ENCODE peak calls at places on chromosomes 3 and 15, in eight cellular contexts. One of them, this sample, is unnamed.

GRCh38 chr3:108862865-108863798 is 40.5 kb downstream of the TRAT1 start:
- DNase-seq in neuronal stem cell: no peak
- DNase-seq in astrocyte of the spinal cord: peak; percentile 79
- DNase-seq in BJ: no peak
- DNase-seq in mammary epithelial cell: peak; percentile 76
- DNase-seq in GM12865: peak; percentile 4
- DNase-seq in hepatocyte: no peak
- DNase-seq in GM12878: no peak
- DNase-seq in this sample: no peak

GRCh38 chr15:25717116-25717755 is 145.9 kb downstream of the ATP10A start:
- DNase-seq in neuronal stem cell: no peak
- DNase-seq in astrocyte of the spinal cord: peak; percentile 64
- DNase-seq in BJ: no peak
- DNase-seq in mammary epithelial cell: no peak
- DNase-seq in GM12865: peak; percentile 24
- DNase-seq in hepatocyte: no peak
- DNase-seq in GM12878: peak; percentile 21
- DNase-seq in this sample: peak; percentile 16

GRCh38 chr3:112699436-112699978 is 58.6 kb upstream of the CCDC80 start:
- DNase-seq in neuronal stem cell: no peak
- DNase-seq in astrocyte of the spinal cord: peak; percentile 74
- DNase-seq in BJ: peak; percentile 35
- DNase-seq in mammary epithelial cell: peak; percentile 69
- DNase-seq in GM12865: no peak
- DNase-seq in hepatocyte: no peak
- DNase-seq in GM12878: no peak
- DNase-seq in this sample: no peak

GRCh38 chr3:184379375-184380209 is at the start of gene CHRD:
- DNase-seq in neuronal stem cell: no peak
- DNase-seq in astrocyte of the spinal cord: no peak
- DNase-seq in BJ: no peak
- DNase-seq in mammary epithelial cell: no peak
- DNase-seq in GM12865: no peak
- DNase-seq in hepatocyte: peak; percentile 34
- DNase-seq in GM12878: no peak
- DNase-seq in this sample: no peak

GRCh38 chr3:32532434-32532833 is 29.8 kb upstream of the CMTM6 start:
- DNase-seq in neuronal stem cell: no peak
- DNase-seq in astrocyte of the spinal cord: no peak
- DNase-seq in BJ: no peak
- DNase-seq in mammary epithelial cell: no peak
- DNase-seq in GM12865: no peak
- DNase-seq in hepatocyte: no peak
- DNase-seq in GM12878: no peak
- DNase-seq in this sample: no peak

GRCh38 chr15:71128939-71129562 is 13.8 kb downstream of the THSD4 start:
- DNase-seq in neuronal stem cell: no peak
- DNase-seq in astrocyte of the spinal cord: no peak
- DNase-seq in BJ: no peak
- DNase-seq in mammary epithelial cell: peak; percentile 21
- DNase-seq in GM12865: no peak
- DNase-seq in hepatocyte: no peak
- DNase-seq in GM12878: no peak
- DNase-seq in this sample: no peak

GRCh38 chr3:46098319-46098761 is 71.1 kb upstream of the XCR1 start:
- DNase-seq in neuronal stem cell: no peak
- DNase-seq in astrocyte of the spinal cord: peak; percentile 41
- DNase-seq in BJ: no peak
- DNase-seq in mammary epithelial cell: peak; percentile 55
- DNase-seq in GM12865: peak; percentile 86
- DNase-seq in hepatocyte: no peak
- DNase-seq in GM12878: peak; percentile 86
- DNase-seq in this sample: peak; percentile 64

GRCh38 chr15:72155021-72155621 is 36.9 kb downstream of the SENP8 start:
- DNase-seq in neuronal stem cell: no peak
- DNase-seq in astrocyte of the spinal cord: peak; percentile 13
- DNase-seq in BJ: no peak
- DNase-seq in mammary epithelial cell: peak; percentile 85
- DNase-seq in GM12865: no peak
- DNase-seq in hepatocyte: peak; percentile 64
- DNase-seq in GM12878: no peak
- DNase-seq in this sample: no peak

GRCh38 chr3:48236531-48236930 is 4.4 kb upstream of the ZNF589 start:
- DNase-seq in neuronal stem cell: no peak
- DNase-seq in astrocyte of the spinal cord: no peak
- DNase-seq in BJ: no peak
- DNase-seq in mammary epithelial cell: no peak
- DNase-seq in GM12865: no peak
- DNase-seq in hepatocyte: no peak
- DNase-seq in GM12878: no peak
- DNase-seq in this sample: no peak

GRCh38 chr15:76190767-76191538 is 120.3 kb downstream of the ETFA start:
- DNase-seq in neuronal stem cell: peak; percentile 63
- DNase-seq in astrocyte of the spinal cord: peak; percentile 77
- DNase-seq in BJ: no peak
- DNase-seq in mammary epithelial cell: peak; percentile 61
- DNase-seq in GM12865: peak; percentile 89
- DNase-seq in hepatocyte: peak; percentile 91
- DNase-seq in GM12878: peak; percentile 43
- DNase-seq in this sample: peak; percentile 82

GRCh38 chr3:13352621-13353131 is 67.4 kb downstream of the NUP210 start:
- DNase-seq in neuronal stem cell: no peak
- DNase-seq in astrocyte of the spinal cord: no peak
- DNase-seq in BJ: no peak
- DNase-seq in mammary epithelial cell: peak; percentile 8
- DNase-seq in GM12865: no peak
- DNase-seq in hepatocyte: no peak
- DNase-seq in GM12878: no peak
- DNase-seq in this sample: no peak

GRCh38 chr15:68375191-68375631 is 56.8 kb downstream of the ITGA11 start:
- DNase-seq in neuronal stem cell: peak; percentile 29
- DNase-seq in astrocyte of the spinal cord: no peak
- DNase-seq in BJ: no peak
- DNase-seq in mammary epithelial cell: no peak
- DNase-seq in GM12865: no peak
- DNase-seq in hepatocyte: no peak
- DNase-seq in GM12878: no peak
- DNase-seq in this sample: no peak

DNA sequence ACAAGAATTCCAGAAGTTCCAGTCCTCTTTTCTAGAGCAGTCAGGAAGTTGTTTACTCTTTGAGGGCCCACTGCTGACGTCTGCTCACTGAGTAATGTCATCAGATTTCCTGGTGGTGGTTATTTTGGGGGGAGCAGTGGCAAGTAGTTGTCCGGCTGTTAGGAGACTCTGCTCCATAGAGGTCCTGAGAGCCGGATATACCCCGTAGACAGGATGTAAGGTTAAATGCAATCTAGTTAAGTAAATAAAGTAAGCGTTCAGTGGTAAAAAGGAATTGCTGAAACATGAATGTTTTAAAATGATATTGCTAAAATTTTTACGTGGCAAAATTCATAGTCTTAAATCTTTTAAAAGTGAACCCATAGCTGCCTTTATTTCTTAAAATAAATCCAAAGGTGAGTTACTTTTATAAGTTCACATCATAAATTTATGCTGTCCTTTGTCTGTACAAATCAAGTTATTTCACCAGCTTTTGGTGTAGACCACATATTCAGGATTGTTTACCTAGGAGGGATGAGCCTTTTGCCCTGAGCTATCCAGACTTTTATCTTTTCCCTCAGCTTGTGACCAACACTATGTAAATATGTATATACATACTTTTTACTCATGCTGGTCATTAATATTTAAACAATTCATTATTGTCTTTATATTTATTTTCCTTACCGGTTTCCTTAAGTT is 65.8 kb downstream of the PDE8A start:
- DNase-seq in neuronal stem cell: no peak
- DNase-seq in astrocyte of the spinal cord: peak; percentile 97
- DNase-seq in BJ: peak; percentile 54
- DNase-seq in mammary epithelial cell: no peak
- DNase-seq in GM12865: peak; percentile 37
- DNase-seq in hepatocyte: peak; percentile 51
- DNase-seq in GM12878: no peak
- DNase-seq in this sample: no peak
- H3K4me3 ChIP-seq in neuronal stem cell: no peak overlapping the region
- H3K4me3 ChIP-seq in astrocyte of the spinal cord: no peak overlapping the region
- H3K4me3 ChIP-seq in BJ: peak overlapping the region; percentile 8
- H3K4me3 ChIP-seq in mammary epithelial cell: no peak overlapping the region
- H3K4me3 ChIP-seq in GM12865: no peak overlapping the region
- H3K4me3 ChIP-seq in hepatocyte: no peak overlapping the region
- H3K4me3 ChIP-seq in GM12878: no peak overlapping the region
- H3K4me3 ChIP-seq in this sample: no peak overlapping the region

GRCh38 chr3:53844262-53845102 is 1.7 kb downstream of the CHDH start:
- DNase-seq in neuronal stem cell: no peak
- DNase-seq in astrocyte of the spinal cord: no peak
- DNase-seq in BJ: no peak
- DNase-seq in mammary epithelial cell: no peak
- DNase-seq in GM12865: peak; percentile 17
- DNase-seq in hepatocyte: peak; percentile 50
- DNase-seq in GM12878: no peak
- DNase-seq in this sample: peak; percentile 34
- H3K4me3 ChIP-seq in neuronal stem cell: no peak overlapping the region
- H3K4me3 ChIP-seq in astrocyte of the spinal cord: no peak overlapping the region
- H3K4me3 ChIP-seq in BJ: no peak overlapping the region
- H3K4me3 ChIP-seq in mammary epithelial cell: no peak overlapping the region
- H3K4me3 ChIP-seq in GM12865: peak overlapping the region; percentile 56
- H3K4me3 ChIP-seq in hepatocyte: no peak overlapping the region
- H3K4me3 ChIP-seq in GM12878: peak overlapping the region; percentile 73
- H3K4me3 ChIP-seq in this sample: peak overlapping the region; percentile 68

GRCh38 chr15:32718082-32718821 is 448 bp downstream of the GREM1 start:
- DNase-seq in neuronal stem cell: peak; percentile 30
- DNase-seq in astrocyte of the spinal cord: peak; percentile 43
- DNase-seq in BJ: no peak
- DNase-seq in mammary epithelial cell: peak; percentile 32
- DNase-seq in GM12865: no peak
- DNase-seq in hepatocyte: peak; percentile 34
- DNase-seq in GM12878: no peak
- DNase-seq in this sample: peak; percentile 19

GRCh38 chr15:32715276-32715675 is 2.5 kb upstream of the GREM1 start:
- DNase-seq in neuronal stem cell: no peak
- DNase-seq in astrocyte of the spinal cord: peak; percentile 53
- DNase-seq in BJ: peak; percentile 55
- DNase-seq in mammary epithelial cell: peak; percentile 26
- DNase-seq in GM12865: peak; percentile 45
- DNase-seq in hepatocyte: no peak
- DNase-seq in GM12878: no peak
- DNase-seq in this sample: peak; percentile 13

GRCh38 chr15:32717290-32718081 is at the start of gene GREM1:
- DNase-seq in neuronal stem cell: peak; percentile 66
- DNase-seq in astrocyte of the spinal cord: peak; percentile 77
- DNase-seq in BJ: no peak
- DNase-seq in mammary epithelial cell: no peak
- DNase-seq in GM12865: no peak
- DNase-seq in hepatocyte: peak; percentile 38
- DNase-seq in GM12878: no peak
- DNase-seq in this sample: no peak

GRCh38 chr15:32716960-32717289 is 879 bp upstream of the GREM1 start:
- DNase-seq in neuronal stem cell: peak; percentile 5
- DNase-seq in astrocyte of the spinal cord: peak; percentile 29
- DNase-seq in BJ: no peak
- DNase-seq in mammary epithelial cell: no peak
- DNase-seq in GM12865: peak; percentile 24
- DNase-seq in hepatocyte: no peak
- DNase-seq in GM12878: no peak
- DNase-seq in this sample: no peak

DNA sequence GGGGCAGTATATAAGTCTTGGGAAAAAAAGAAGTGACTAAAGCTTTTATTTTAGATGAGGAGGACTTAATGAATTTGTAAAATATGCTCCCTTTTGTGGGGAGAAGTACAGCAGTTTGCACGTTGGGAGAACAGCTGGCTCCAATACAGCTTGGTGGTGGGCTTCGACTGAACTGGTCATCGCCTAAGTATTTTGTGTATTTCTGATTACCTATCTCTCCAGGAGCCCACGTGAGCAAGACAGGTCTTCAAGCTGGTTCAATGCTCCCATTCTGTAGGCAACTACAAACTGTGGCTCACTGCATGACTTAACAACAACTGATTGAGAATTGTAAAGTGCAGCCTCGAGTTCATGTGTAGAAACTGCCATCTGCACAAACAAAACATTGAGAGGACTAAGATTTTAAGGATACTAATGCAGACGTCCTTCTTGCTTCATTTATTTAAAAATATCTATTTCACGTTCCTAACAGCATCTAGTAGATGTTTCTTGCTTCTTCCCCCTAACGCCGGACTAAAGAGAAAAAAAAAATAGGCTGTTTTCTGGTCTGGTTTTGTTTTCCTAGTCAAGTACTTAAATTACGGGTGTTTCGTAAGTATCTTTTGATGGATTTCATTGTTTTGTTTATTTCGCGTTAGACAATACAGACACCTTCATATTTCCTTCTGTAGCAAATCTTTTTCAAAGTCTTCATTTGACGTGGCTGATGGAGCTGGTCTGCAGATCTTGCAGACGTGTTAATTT is 1.4 kb upstream of the GREM1 start:
- DNase-seq in neuronal stem cell: no peak
- DNase-seq in astrocyte of the spinal cord: no peak
- DNase-seq in BJ: no peak
- DNase-seq in mammary epithelial cell: no peak
- DNase-seq in GM12865: no peak
- DNase-seq in hepatocyte: no peak
- DNase-seq in GM12878: no peak
- DNase-seq in this sample: no peak
- H3K4me3 ChIP-seq in neuronal stem cell: no peak overlapping the region
- H3K4me3 ChIP-seq in astrocyte of the spinal cord: no peak overlapping the region
- H3K4me3 ChIP-seq in BJ: no peak overlapping the region
- H3K4me3 ChIP-seq in mammary epithelial cell: no peak overlapping the region
- H3K4me3 ChIP-seq in GM12865: no peak overlapping the region
- H3K4me3 ChIP-seq in hepatocyte: no peak overlapping the region
- H3K4me3 ChIP-seq in GM12878: peak overlapping the region; percentile 20
- H3K4me3 ChIP-seq in this sample: no peak overlapping the region

GRCh38 chr3:59791774-59792308 is 742.0 kb upstream of the CFAP20DC start:
- DNase-seq in neuronal stem cell: no peak
- DNase-seq in astrocyte of the spinal cord: no peak
- DNase-seq in BJ: no peak
- DNase-seq in mammary epithelial cell: no peak
- DNase-seq in GM12865: no peak
- DNase-seq in hepatocyte: no peak
- DNase-seq in GM12878: no peak
- DNase-seq in this sample: no peak

GRCh38 chr3:59796486-59796885 is 746.7 kb upstream of the CFAP20DC start:
- DNase-seq in neuronal stem cell: no peak
- DNase-seq in astrocyte of the spinal cord: no peak
- DNase-seq in BJ: no peak
- DNase-seq in mammary epithelial cell: no peak
- DNase-seq in GM12865: no peak
- DNase-seq in hepatocyte: no peak
- DNase-seq in GM12878: no peak
- DNase-seq in this sample: no peak

GRCh38 chr3:59802045-59802444 is 752.2 kb upstream of the CFAP20DC start:
- DNase-seq in neuronal stem cell: no peak
- DNase-seq in astrocyte of the spinal cord: no peak
- DNase-seq in BJ: no peak
- DNase-seq in mammary epithelial cell: no peak
- DNase-seq in GM12865: no peak
- DNase-seq in hepatocyte: no peak
- DNase-seq in GM12878: no peak
- DNase-seq in this sample: no peak

GRCh38 chr3:59798372-59799086 is 748.7 kb upstream of the CFAP20DC start:
- DNase-seq in neuronal stem cell: no peak
- DNase-seq in astrocyte of the spinal cord: no peak
- DNase-seq in BJ: no peak
- DNase-seq in mammary epithelial cell: peak; percentile 42
- DNase-seq in GM12865: no peak
- DNase-seq in hepatocyte: no peak
- DNase-seq in GM12878: no peak
- DNase-seq in this sample: no peak

GRCh38 chr3:59797533-59797932 is 747.7 kb upstream of the CFAP20DC start:
- DNase-seq in neuronal stem cell: no peak
- DNase-seq in astrocyte of the spinal cord: no peak
- DNase-seq in BJ: no peak
- DNase-seq in mammary epithelial cell: no peak
- DNase-seq in GM12865: no peak
- DNase-seq in hepatocyte: no peak
- DNase-seq in GM12878: no peak
- DNase-seq in this sample: no peak
- H3K4me3 ChIP-seq in neuronal stem cell: no peak overlapping the region
- H3K4me3 ChIP-seq in astrocyte of the spinal cord: no peak overlapping the region
- H3K4me3 ChIP-seq in BJ: no peak overlapping the region
- H3K4me3 ChIP-seq in mammary epithelial cell: no peak overlapping the region
- H3K4me3 ChIP-seq in GM12865: no peak overlapping the region
- H3K4me3 ChIP-seq in hepatocyte: no peak overlapping the region
- H3K4me3 ChIP-seq in GM12878: no peak overlapping the region
- H3K4me3 ChIP-seq in this sample: no peak overlapping the region

This sample was measured in GM06990.